ENCODE peak calls at places on chromosomes 5 and 9, in four cellular contexts. R is lower lobe of right lung, P is heart right ventricle, K is heart left ventricle. V is an unnamed sample. For H3K4me1, the result is how much of the 10 kb centered on the place peaks cover.

GRCh38 chr5:87754009-87754757 is 341.5 kb upstream of the CCNH start:
- DNase-seq in R (no peak), P (no peak), K (no peak), V (no peak)

GRCh38 chr9:13083366-13083765 is 196.1 kb downstream of the MPDZ start:
- DNase-seq in R (no peak), P (no peak), K (no peak), V (no peak)

GRCh38 chr9:130501645-130502044 is 56.9 kb downstream of the ASS1 start:
- DNase-seq in R (no peak), P (no peak), K (no peak), V (no peak)

GRCh38 chr9:75229605-75230332 is 141.5 kb downstream of the OSTF1 start:
- DNase-seq in R (peak), P (no peak), K (no peak), V (peak)

GRCh38 chr5:90037646-90038045 is 371.9 kb downstream of the CETN3 start:
- DNase-seq in R (no peak), P (no peak), K (peak), V (no peak)

GRCh38 chr5:150787659-150788058 is 9.1 kb downstream of the SMIM3 start:
- DNase-seq in R (no peak), P (no peak), K (no peak), V (no peak)

GRCh38 chr9:125805057-125805456 is 57.9 kb downstream of the PBX3 start:
- DNase-seq in R (no peak), P (no peak), K (no peak), V (no peak)

GRCh38 chr5:99441235-99441634 is 512.4 kb upstream of the CHD1 start:
- DNase-seq in R (no peak), P (no peak), K (no peak), V (no peak)

GRCh38 chr5:177495243-177496060 is 2.0 kb downstream of the PDLIM7 start:
- DNase-seq in R (no peak), P (peak), K (peak), V (peak)

GRCh38 chr9:35618854-35619799 is 914 bp upstream of the CD72 start:
- DNase-seq in R (no peak), P (no peak), K (no peak), V (no peak)

GRCh38 chr9:96655198-96655851 is at the start of gene PRXL2C:
- DNase-seq in R (peak), P (peak), K (peak), V (peak)

GRCh38 chr5:2749514-2750025 is 1.9 kb downstream of the IRX2 start:
- DNase-seq in R (peak), P (no peak), K (no peak), V (no peak)
- H3K4me3 ChIP-seq in R (peak), P (no peak), K (no peak), V (no peak)

DNA sequence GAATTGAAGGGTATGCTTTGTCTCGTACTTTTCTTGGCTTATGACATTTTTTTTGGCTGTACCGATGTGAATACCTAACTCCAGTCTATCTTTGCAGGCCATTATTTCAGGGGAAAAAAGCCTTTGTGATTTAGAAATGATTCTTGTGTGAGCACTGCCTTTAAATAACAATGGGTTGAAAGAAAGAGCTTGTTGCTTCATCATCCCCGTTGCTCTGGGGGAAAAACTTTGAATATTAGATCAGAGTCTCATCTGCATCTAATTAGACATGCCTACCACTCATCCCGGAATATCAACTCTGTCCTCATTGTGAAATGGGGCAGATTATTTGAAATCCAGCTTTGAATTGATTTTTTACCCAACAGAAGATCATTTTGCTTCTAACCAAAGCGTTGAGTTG is 13.5 kb downstream of the CXCL14 start:
- DNase-seq in R (no peak), P (no peak), K (no peak), V (no peak)
- H3K4me1 ChIP-seq in R (under half), P (under half), K (under half), V (under half)

DNA sequence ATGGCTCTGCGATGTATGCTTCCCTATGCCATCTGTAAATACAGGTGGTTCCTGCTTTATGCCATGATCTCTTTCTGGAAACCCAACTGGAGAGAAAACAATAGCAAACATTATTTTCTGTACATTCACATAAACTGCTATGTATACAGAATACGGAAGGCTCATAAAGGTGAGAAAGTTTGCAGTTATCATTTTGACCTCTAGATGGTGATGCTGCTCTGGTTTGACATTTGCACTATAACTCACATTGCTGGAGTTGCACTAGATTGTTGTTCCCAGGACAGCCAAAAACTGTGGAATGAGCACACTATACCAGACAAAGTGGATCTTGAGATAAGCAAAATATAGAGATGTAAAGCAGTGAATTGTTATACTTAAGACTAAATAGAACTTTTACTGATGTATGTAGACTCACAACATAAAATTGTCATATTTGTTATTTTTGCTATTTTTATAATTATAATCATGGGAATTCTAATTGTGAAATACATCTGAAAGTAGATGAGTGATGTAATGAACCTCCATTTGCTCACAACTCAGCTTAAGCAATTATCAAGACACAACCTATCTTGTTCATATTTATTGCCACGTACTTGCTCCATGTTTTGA is 246.5 kb downstream of the PTPRD start:
- DNase-seq in R (no peak), P (peak), K (no peak), V (no peak)
- TF ChIP-seq CTCF in R (peak), P (peak), K (peak), V (no peak)

DNA sequence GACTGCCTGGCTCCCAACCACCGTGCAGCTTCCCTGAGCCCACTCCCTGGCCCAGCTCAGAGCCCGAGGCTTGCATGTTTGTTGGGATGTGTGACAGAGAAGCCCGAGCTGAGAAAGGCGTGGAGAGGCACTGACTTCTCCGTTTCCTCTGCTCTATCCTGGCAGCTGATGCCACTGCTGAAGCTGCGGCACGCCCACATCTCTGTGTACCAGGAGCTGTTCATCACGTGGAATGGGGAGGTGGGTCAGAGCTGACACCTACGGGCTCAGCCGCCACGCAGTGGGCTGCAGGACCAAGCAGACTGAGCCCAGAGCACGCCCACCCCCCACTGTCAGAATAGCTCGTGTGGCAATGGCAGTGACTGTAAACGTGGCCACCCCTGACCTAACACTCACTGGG is 9.3 kb downstream of the STKLD1 start:
- DNase-seq in R (no peak), P (no peak), K (no peak), V (no peak)
- H3K4me3 ChIP-seq in R (no peak), P (no peak), K (no peak), V (no peak)

GRCh38 chr5:124580512-124580911 is 165.9 kb downstream of the ZNF608 start:
- DNase-seq in R (no peak), P (no peak), K (no peak), V (no peak)

GRCh38 chr5:124584991-124585715 is 161.3 kb downstream of the ZNF608 start:
- DNase-seq in R (no peak), P (no peak), K (no peak), V (no peak)

GRCh38 chr5:124583469-124584350 is 162.7 kb downstream of the ZNF608 start:
- DNase-seq in R (no peak), P (no peak), K (no peak), V (no peak)

GRCh38 chr5:124580925-124581821 is 165.3 kb downstream of the ZNF608 start:
- DNase-seq in R (no peak), P (no peak), K (no peak), V (no peak)

DNA sequence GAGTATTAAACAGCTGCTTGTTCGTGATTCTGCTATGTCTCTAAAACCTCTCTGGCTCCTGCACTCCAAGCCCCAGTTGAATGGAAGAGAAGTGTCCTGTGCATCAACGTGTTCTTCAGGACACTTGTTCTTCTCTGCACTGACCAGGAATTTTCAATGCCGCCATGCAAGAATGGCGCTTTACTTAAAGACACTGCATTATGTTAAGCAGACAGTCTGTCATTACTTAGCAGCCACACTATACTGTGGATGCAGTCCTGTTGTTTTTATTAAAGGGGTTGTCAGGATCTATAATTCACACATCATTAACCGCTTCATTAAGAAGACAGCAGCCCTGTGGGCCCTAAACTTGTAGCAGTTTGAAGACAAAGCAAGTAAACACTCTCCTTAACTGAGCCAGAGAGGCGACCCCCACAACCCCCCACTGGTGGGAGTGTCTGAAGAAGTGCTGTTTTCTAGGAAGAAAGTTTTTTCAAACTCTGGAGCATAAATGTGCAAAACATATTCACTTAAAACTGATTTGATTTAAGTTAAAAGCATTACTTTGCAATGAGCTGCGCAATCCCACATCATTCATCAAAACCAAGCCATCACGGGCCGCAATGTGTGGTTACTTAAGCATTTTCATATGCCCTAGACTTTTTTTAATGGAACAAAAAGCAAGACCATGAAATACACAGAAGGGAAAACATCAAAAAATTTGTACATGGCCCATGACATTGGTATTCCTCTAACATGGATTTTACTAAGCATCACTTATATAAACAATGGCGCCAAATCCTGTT is 164.4 kb downstream of the ZNF608 start:
- DNase-seq in R (no peak), P (no peak), K (no peak), V (no peak)
- H3K4me1 ChIP-seq in R (under half), P (under half), K (under half), V (under half)